ENCODE peak calls at places on chromosomes 16 and 17, in six cellular contexts. J, L, T, X, U and C are unnamed samples.

GRCh38 chr17:34248807-34249496 is 6.1 kb upstream of the CCL2 start:
- DNase-seq in U (no peak), T (no peak), L (no peak), J (no peak), X (no peak), C (peak)

GRCh38 chr16:46696957-46697356 is 7.5 kb downstream of the ORC6 start:
- DNase-seq in J (no peak), T (no peak), U (no peak), X (no peak), L (no peak), C (no peak)

GRCh38 chr17:75301031-75301430 is 11.8 kb upstream of the SLC25A19 start:
- DNase-seq in X (no peak), J (no peak), U (no peak), L (no peak), T (no peak), C (no peak)

GRCh38 chr16:55207679-55208294 is 116.2 kb upstream of the IRX6 start:
- DNase-seq in L (no peak), U (no peak), J (no peak), T (no peak), X (no peak), C (no peak)

GRCh38 chr17:6660765-6661463 is 9.4 kb downstream of the C17orf100 start:
- DNase-seq in T (no peak), J (no peak), L (no peak), X (no peak), U (no peak), C (peak)

GRCh38 chr16:85312174-85312573 is 199.9 kb upstream of the CIBAR2 start:
- DNase-seq in J (no peak), U (no peak), L (no peak), T (no peak), X (no peak), C (no peak)

GRCh38 chr17:21239680-21240374 is 13.4 kb downstream of the NATD1 start:
- DNase-seq in U (no peak), L (no peak), T (no peak), J (no peak), X (no peak), C (peak)

GRCh38 chr16:78249056-78249455 is 149.6 kb downstream of the WWOX start:
- DNase-seq in U (no peak), T (no peak), J (no peak), X (no peak), L (peak), C (no peak)

GRCh38 chr17:4786111-4786491 is at the start of gene VMO1:
- DNase-seq in J (no peak), U (no peak), L (no peak), T (no peak), X (no peak), C (no peak)

GRCh38 chr16:6160303-6160702 is 1062.7 kb upstream of the EEF2KMT start:
- DNase-seq in X (no peak), L (no peak), U (no peak), T (no peak), J (no peak), C (no peak)

GRCh38 chr17:71496552-71496951 is 624.3 kb upstream of the SOX9 start:
- DNase-seq in T (no peak), L (no peak), J (no peak), X (no peak), U (no peak), C (no peak)

GRCh38 chr17:7392696-7393612 is 1.4 kb downstream of the PLSCR3 start:
- DNase-seq in T (no peak), X (no peak), J (no peak), L (no peak), U (no peak), C (no peak)

GRCh38 chr17:60767744-60768308 is 90.2 kb downstream of the BCAS3 start:
- DNase-seq in U (no peak), J (no peak), L (no peak), T (no peak), X (no peak), C (no peak)

GRCh38 chr16:84484579-84485254 is 19.7 kb downstream of the MEAK7 start:
- DNase-seq in T (peak), J (no peak), L (no peak), X (no peak), U (no peak), C (peak)

GRCh38 chr16:3143598-3144330 is 8.9 kb downstream of the ZNF213 start:
- DNase-seq in L (no peak), U (no peak), T (no peak), X (no peak), J (no peak), C (no peak)

GRCh38 chr16:11254913-11255736 is 879 bp downstream of the SOCS1 start:
- DNase-seq in J (peak), X (peak), T (peak), L (peak), U (peak), C (no peak)

GRCh38 chr16:50311891-50312501 is 45.6 kb downstream of the ADCY7 start:
- DNase-seq in X (no peak), T (no peak), U (no peak), L (no peak), J (no peak), C (no peak)

GRCh38 chr16:8512941-8513624 is 77.2 kb downstream of the TMEM114 start:
- DNase-seq in U (no peak), X (no peak), J (no peak), L (no peak), T (no peak), C (no peak)

GRCh38 chr17:66715076-66715675 is 119.7 kb upstream of the CACNG5 start:
- DNase-seq in X (no peak), U (no peak), J (no peak), L (no peak), T (no peak), C (no peak)

GRCh38 chr17:73387746-73388577 is 76.2 kb upstream of the CDC42EP4 start:
- DNase-seq in T (no peak), L (no peak), U (no peak), J (no peak), X (no peak), C (no peak)

GRCh38 chr16:1295465-1295864 is 14.0 kb upstream of the UBE2I start:
- DNase-seq in T (no peak), L (no peak), U (no peak), J (no peak), X (no peak), C (no peak)

GRCh38 chr17:30961213-30962188 is 9.3 kb upstream of the RNF135 start:
- DNase-seq in T (no peak), X (no peak), U (no peak), J (no peak), L (no peak), C (no peak)

GRCh38 chr17:43868236-43868994 is 21.4 kb downstream of the CD300LG start:
- DNase-seq in J (no peak), L (no peak), X (no peak), U (no peak), T (no peak), C (no peak)

GRCh38 chr16:86052115-86052670 is 153.2 kb downstream of the IRF8 start:
- DNase-seq in L (no peak), T (no peak), U (no peak), X (no peak), J (no peak), C (no peak)

GRCh38 chr17:37841232-37841631 is 83.0 kb upstream of the TBC1D3K start:
- DNase-seq in J (no peak), L (no peak), U (no peak), T (no peak), X (no peak), C (no peak)

GRCh38 chr17:59842901-59843652 is 49.7 kb downstream of the TUBD1 start:
- DNase-seq in L (no peak), U (no peak), X (peak), J (peak), T (no peak), C (no peak)

GRCh38 chr17:65926599-65926998 is 265.3 kb downstream of the CEP112 start:
- DNase-seq in T (no peak), L (no peak), J (no peak), X (no peak), U (no peak), C (no peak)

GRCh38 chr16:69761983-69762842 is at the start of gene WWP2:
- DNase-seq in L (peak), X (no peak), J (peak), U (peak), T (peak), C (peak)

GRCh38 chr17:81840826-81841778 is 6.3 kb upstream of the PPP1R27 start:
- DNase-seq in L (no peak), T (no peak), U (no peak), X (no peak), J (no peak), C (no peak)

GRCh38 chr17:82901836-82902235 is 62.0 kb upstream of the ZNF750 start:
- DNase-seq in X (no peak), J (no peak), L (no peak), U (no peak), T (no peak), C (no peak)

GRCh38 chr17:80992077-80992947 is 671 bp downstream of the CHMP6 start:
- DNase-seq in T (no peak), J (no peak), L (no peak), X (no peak), U (no peak), C (no peak)

GRCh38 chr16:19346335-19346922 is 60.9 kb downstream of the CLEC19A start:
- DNase-seq in X (no peak), T (no peak), L (no peak), J (no peak), U (no peak), C (no peak)

GRCh38 chr17:80032614-80033171 is 3.0 kb downstream of the TBC1D16 start:
- DNase-seq in L (no peak), T (no peak), J (no peak), X (no peak), U (no peak), C (no peak)

GRCh38 chr16:25009822-25010221 is 5.3 kb downstream of the ARHGAP17 start:
- DNase-seq in X (no peak), T (no peak), J (no peak), U (no peak), L (no peak), C (peak)